ENCODE peak calls at places on chromosomes 12 and 14, in four cellular contexts. E is cardiac fibroblast, P is lower leg skin, A is BJ. N is an unnamed sample.

GRCh38 chr14:86346818-86347384 is 817.0 kb downstream of the FLRT2 start:
- DNase-seq in E (no peak), P (no peak), A (no peak), N (no peak)

GRCh38 chr12:53985900-53986685 is 1.1 kb downstream of the HOXC10 start:
- DNase-seq in E (no peak), P (no peak), A (no peak), N (no peak)

GRCh38 chr14:32258574-32258973 is 55.5 kb upstream of the RNU6-8 start:
- DNase-seq in E (no peak), P (no peak), A (no peak), N (no peak)

GRCh38 chr14:104094709-104095425 is 9.4 kb downstream of the ASPG start:
- DNase-seq in E (peak; percentile 43), P (no peak), A (no peak), N (no peak)

GRCh38 chr14:24074625-24075484 is 3.5 kb downstream of the CPNE6 start:
- DNase-seq in E (no peak), P (no peak), A (no peak), N (no peak)

GRCh38 chr14:50335989-50336391 is 23.9 kb downstream of the DMAC2L start:
- DNase-seq in E (peak; percentile 72), P (no peak), A (no peak), N (no peak)

GRCh38 chr14:44712095-44712822 is 205.2 kb upstream of the FSCB start:
- DNase-seq in E (no peak), P (no peak), A (no peak), N (no peak)

GRCh38 chr14:95253039-95253620 is 66.6 kb downstream of the CLMN start:
- DNase-seq in E (peak; percentile 56), P (peak; percentile 50), A (no peak), N (no peak)

GRCh38 chr12:46831335-46832083 is 5.7 kb upstream of the SLC38A4 start:
- DNase-seq in E (peak; percentile 5), P (no peak), A (no peak), N (no peak)

GRCh38 chr14:57479197-57479596 is 14.5 kb downstream of the CCDC198 start:
- DNase-seq in E (no peak), P (no peak), A (no peak), N (no peak)

GRCh38 chr12:114444422-114445279 is 38.7 kb upstream of the TBX5 start:
- DNase-seq in E (peak; percentile 18), P (no peak), A (no peak), N (no peak)

GRCh38 chr14:94738097-94738496 is 31.8 kb downstream of the GSC start:
- DNase-seq in E (no peak), P (no peak), A (no peak), N (no peak)

GRCh38 chr12:105233045-105233905 is 2.7 kb downstream of the APPL2 start:
- DNase-seq in E (no peak), P (no peak), A (no peak), N (no peak)

GRCh38 chr14:57293851-57294837 is 25.4 kb downstream of the AP5M1 start:
- DNase-seq in E (peak; percentile 54), P (no peak), A (no peak), N (no peak)

GRCh38 chr12:117261267-117261666 is 71.0 kb upstream of the FBXO21 start:
- DNase-seq in E (peak; percentile 36), P (no peak), A (no peak), N (no peak)

GRCh38 chr12:92055877-92056276 is 89.8 kb downstream of the BTG1 start:
- DNase-seq in E (no peak), P (no peak), A (no peak), N (no peak)

GRCh38 chr14:59161571-59162175 is 26.8 kb upstream of the DAAM1 start:
- DNase-seq in E (peak; percentile 91), P (no peak), A (peak; percentile 10), N (peak; percentile 16)

GRCh38 chr12:47990351-47991105 is 13.7 kb downstream of the COL2A1 start:
- DNase-seq in E (peak; percentile 14), P (peak; percentile 15), A (no peak), N (no peak)

GRCh38 chr12:118307069-118307954 is 65.4 kb downstream of the TAOK3 start:
- DNase-seq in E (peak; percentile 95), P (no peak), A (peak; percentile 83), N (peak; percentile 91)

GRCh38 chr12:109482491-109482890 is 5.1 kb downstream of the UBE3B start:
- DNase-seq in E (no peak), P (no peak), A (no peak), N (no peak)

GRCh38 chr12:129662184-129662583 is 241.6 kb downstream of the TMEM132D start:
- DNase-seq in E (no peak), P (no peak), A (no peak), N (no peak)

GRCh38 chr12:46342562-46343033 is 30.0 kb downstream of the SLC38A2 start:
- DNase-seq in E (peak; percentile 58), P (no peak), A (no peak), N (no peak)

GRCh38 chr12:130473266-130473665 is 135.6 kb downstream of the PIWIL1 start:
- DNase-seq in E (no peak), P (no peak), A (no peak), N (no peak)

GRCh38 chr12:49920241-49920914 is 16.7 kb upstream of the FAIM2 start:
- DNase-seq in E (peak; percentile 83), P (no peak), A (no peak), N (no peak)

GRCh38 chr12:123445388-123446344 is 9.2 kb upstream of the RILPL2 start:
- DNase-seq in E (peak; percentile 82), P (no peak), A (peak; percentile 92), N (no peak)

GRCh38 chr14:39169541-39169900 is 612 bp downstream of the TRAPPC6B start:
- DNase-seq in E (peak; percentile 11), P (no peak), A (no peak), N (no peak)

GRCh38 chr14:92655802-92656201 is 92.6 kb downstream of the LGMN start:
- DNase-seq in E (no peak), P (no peak), A (no peak), N (no peak)

GRCh38 chr14:28776482-28777266 is 10.1 kb downstream of the FOXG1 start:
- DNase-seq in E (no peak), P (no peak), A (no peak), N (no peak)

GRCh38 chr14:56224691-56225681 is 106.8 kb downstream of the PELI2 start:
- DNase-seq in E (no peak), P (no peak), A (no peak), N (no peak)

DNA sequence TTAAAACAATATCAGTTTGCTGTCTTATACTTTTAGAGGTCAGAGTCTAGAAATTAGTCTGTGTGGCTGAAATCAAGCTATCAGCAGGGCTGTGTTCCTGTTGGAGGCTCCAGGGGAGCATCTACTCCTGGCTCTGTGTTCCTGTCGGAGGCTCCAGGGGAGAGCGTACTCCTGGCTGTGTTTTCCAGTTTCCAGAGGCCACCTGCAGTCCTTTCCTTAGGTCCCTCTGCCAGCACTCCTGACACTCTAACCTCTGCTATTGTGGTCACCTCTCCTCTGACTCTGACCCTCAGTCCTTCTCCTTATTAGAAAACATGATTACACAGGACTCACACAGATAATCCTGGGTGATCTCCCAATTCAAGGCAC is 1140.7 kb upstream of the TMEM132C start:
- DNase-seq in E (no peak), P (no peak), A (no peak), N (no peak)
- TF ChIP-seq CTCF in E (no peak), P (no peak), A (no peak), N (no peak)

DNA sequence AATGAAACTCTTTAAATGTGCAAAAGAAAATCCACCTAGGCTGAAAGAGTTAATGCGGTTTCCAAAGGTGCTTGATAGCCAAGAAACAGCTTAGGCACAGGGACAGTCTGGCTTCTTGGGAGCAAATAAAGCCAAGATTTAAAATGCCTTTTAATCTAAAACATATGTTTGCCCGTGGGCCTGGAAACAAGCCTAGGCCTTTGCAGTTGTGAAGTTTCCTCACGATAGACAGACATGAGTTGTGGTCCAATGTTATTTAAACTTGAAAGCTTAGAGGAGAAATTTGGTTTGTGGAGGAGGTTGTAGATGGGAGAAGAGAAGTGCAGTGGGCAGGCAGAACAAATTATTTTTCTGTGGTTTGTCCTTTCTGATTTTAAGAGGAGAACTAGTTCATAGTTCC is 29.8 kb downstream of the PROX2 start:
- DNase-seq in E (peak; percentile 20), P (no peak), A (peak; percentile 88), N (no peak)
- H3K4me3 ChIP-seq in E (no peak overlapping the region), P (no peak overlapping the region), A (no peak overlapping the region), N (no peak overlapping the region)

GRCh38 chr12:78086553-78087362 is 256.1 kb downstream of the NAV3 start:
- DNase-seq in E (no peak), P (no peak), A (no peak), N (no peak)
- TF ChIP-seq CTCF in E (peak; percentile 39), P (no peak), A (no peak), N (no peak)

DNA sequence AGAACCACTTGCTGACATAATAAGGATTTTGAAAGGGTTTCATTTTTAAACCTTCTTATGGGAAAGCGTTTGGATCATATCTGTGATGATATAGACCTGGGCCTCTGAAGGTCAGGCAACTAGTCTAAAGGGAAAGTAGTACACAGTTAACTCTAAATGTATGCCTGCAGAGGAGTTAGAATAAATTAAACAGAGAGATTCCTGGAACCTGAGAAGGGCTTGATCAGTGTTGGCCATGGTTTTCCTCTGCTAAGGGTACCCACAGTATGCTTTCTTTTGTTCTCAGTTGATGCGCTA is 14.4 kb upstream of the POLR3B start:
- DNase-seq in E (no peak), P (no peak), A (no peak), N (no peak)
- H3K4me3 ChIP-seq in E (no peak overlapping the region), P (no peak overlapping the region), A (no peak overlapping the region), N (no peak overlapping the region)

DNA sequence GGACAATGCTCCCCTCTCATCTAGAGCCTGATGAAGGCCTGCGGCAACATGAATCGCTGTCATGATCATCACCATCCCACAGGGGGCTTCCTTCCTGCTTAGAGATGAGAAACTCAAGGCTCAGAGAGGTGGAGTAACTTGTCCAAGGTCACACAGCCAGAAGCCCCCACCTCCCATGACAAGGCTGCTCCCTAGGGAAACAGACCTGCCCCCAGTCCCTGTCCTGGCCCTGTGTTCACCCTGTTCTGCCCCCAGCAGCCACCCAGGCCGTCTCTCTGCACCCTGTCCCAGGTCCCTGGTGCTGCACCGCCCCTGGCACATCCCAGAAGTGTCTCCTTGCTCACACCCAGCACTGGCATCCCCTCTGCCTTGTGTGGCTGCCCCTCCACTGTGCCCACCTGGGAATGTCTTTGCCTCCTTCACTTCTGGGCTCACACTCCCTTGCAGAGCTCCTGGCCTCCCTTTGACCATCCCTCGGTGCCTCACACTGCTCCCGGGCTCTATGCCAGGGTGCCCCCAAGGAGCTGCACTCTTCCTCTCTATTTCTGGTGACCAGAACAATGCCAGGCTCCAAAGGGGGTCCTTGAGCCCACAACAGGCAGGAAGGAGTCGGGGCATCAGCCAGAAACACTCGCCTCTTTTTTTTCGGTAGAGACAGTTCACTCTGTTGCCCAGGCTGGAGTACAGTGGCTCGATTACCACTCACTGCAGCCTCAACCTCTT is 70.5 kb downstream of the BCL11B start:
- DNase-seq in E (no peak), P (no peak), A (no peak), N (no peak)
- TF ChIP-seq CTCF in E (no peak), P (no peak), A (no peak), N (no peak)

N was measured in AG04449.